ENCODE peak calls at places on chromosomes 7 and 10, in seven cellular contexts. K is right lobe of liver, F is GM12892, Z is Peyer's patch, L is thyroid gland, U is adrenal gland, O is stomach. M is an unnamed sample.

GRCh38 chr10:71399946-71400345 is 3.2 kb downstream of the CDH23 start:
- DNase-seq in K (no peak), O (no peak), F (no peak), L (no peak), U (no peak), Z (no peak), M (no peak)

GRCh38 chr10:124742418-124743187 is 1.6 kb downstream of the FAM53B start:
- DNase-seq in O (no peak), F (no peak), U (peak), K (no peak), L (no peak), Z (peak), M (no peak)

GRCh38 chr7:152521420-152522337 is 85.9 kb upstream of the KMT2C start:
- DNase-seq in Z (no peak), F (no peak), L (no peak), K (no peak), O (peak), U (peak), M (no peak)

GRCh38 chr7:156780724-156781455 is 112.1 kb downstream of the LMBR1 start:
- DNase-seq in Z (no peak), K (no peak), F (peak), U (no peak), O (no peak), L (no peak), M (no peak)

GRCh38 chr10:49598164-49598856 is 11.8 kb upstream of the SLC18A3 start:
- DNase-seq in Z (no peak), K (no peak), F (no peak), L (no peak), O (no peak), U (no peak), M (no peak)

GRCh38 chr10:14486777-14487510 is 156.2 kb upstream of the FRMD4A start:
- DNase-seq in F (no peak), Z (no peak), U (no peak), K (no peak), O (no peak), L (no peak), M (no peak)

GRCh38 chr10:22437620-22438588 is 92.6 kb downstream of the SPAG6 start:
- DNase-seq in O (peak), U (no peak), F (peak), Z (no peak), K (no peak), L (no peak), M (peak)

GRCh38 chr10:73910764-73911552 is at the start of gene PLAU:
- DNase-seq in O (peak), Z (peak), U (peak), F (peak), L (peak), K (peak), M (no peak)

GRCh38 chr10:88117227-88117626 is 253.8 kb downstream of the PTEN start:
- DNase-seq in K (no peak), Z (no peak), U (no peak), O (no peak), F (no peak), L (no peak), M (no peak)

GRCh38 chr7:5701085-5701914 is 80.2 kb downstream of the RNF216 start:
- DNase-seq in L (no peak), K (no peak), O (no peak), U (no peak), F (no peak), Z (no peak), M (no peak)

GRCh38 chr7:25613912-25614311 is 385.6 kb upstream of the NPVF start:
- DNase-seq in K (no peak), L (no peak), O (no peak), F (no peak), Z (no peak), U (no peak), M (no peak)

GRCh38 chr10:128896183-128896805 is 570.7 kb upstream of the MGMT start:
- DNase-seq in L (no peak), K (no peak), F (no peak), U (no peak), Z (no peak), O (no peak), M (no peak)

GRCh38 chr7:114979803-114980507 is 58.1 kb downstream of the MDFIC start:
- DNase-seq in Z (no peak), L (no peak), O (no peak), K (no peak), U (no peak), F (no peak), M (no peak)

GRCh38 chr7:40148671-40149070 is 13.9 kb downstream of the SUGCT start:
- DNase-seq in U (no peak), K (no peak), F (no peak), L (no peak), Z (no peak), O (no peak), M (no peak)

GRCh38 chr10:106560925-106561640 is 603.4 kb downstream of the SORCS1 start:
- DNase-seq in O (no peak), U (no peak), Z (no peak), K (no peak), F (no peak), L (no peak), M (no peak)

GRCh38 chr7:6392712-6393666 is 54.8 kb downstream of the DAGLB start:
- DNase-seq in L (peak), K (no peak), U (peak), F (no peak), O (peak), Z (peak), M (peak)

GRCh38 chr7:100163871-100164270 is 4.5 kb downstream of the GAL3ST4 start:
- DNase-seq in O (no peak), Z (no peak), F (no peak), U (no peak), L (no peak), K (no peak), M (no peak)

GRCh38 chr7:125573131-125573530 is 643.5 kb upstream of the POT1 start:
- DNase-seq in O (no peak), L (no peak), Z (no peak), U (no peak), K (no peak), F (no peak), M (no peak)

GRCh38 chr10:6163364-6164270 is 39.1 kb upstream of the PFKFB3 start:
- DNase-seq in U (peak), F (peak), L (peak), Z (peak), K (peak), O (peak), M (peak)

GRCh38 chr10:32132357-32132756 is 76.1 kb upstream of the KIF5B start:
- DNase-seq in F (no peak), K (no peak), O (no peak), U (no peak), L (no peak), Z (peak), M (no peak)

GRCh38 chr10:123837771-123838170 is 53.8 kb downstream of the CPXM2 start:
- DNase-seq in K (no peak), O (no peak), Z (no peak), F (no peak), U (no peak), L (no peak), M (no peak)

GRCh38 chr7:36945612-36946400 is 221.5 kb upstream of the AOAH start:
- DNase-seq in U (no peak), L (peak), O (peak), F (no peak), K (peak), Z (peak), M (no peak)

GRCh38 chr10:59073456-59074053 is 102.9 kb upstream of the PHYHIPL start:
- DNase-seq in F (no peak), U (no peak), K (no peak), O (no peak), Z (no peak), L (no peak), M (no peak)

GRCh38 chr10:44723082-44723481 is 188.1 kb upstream of the TMEM72 start:
- DNase-seq in F (no peak), L (no peak), K (no peak), Z (no peak), O (no peak), U (no peak), M (no peak)

DNA sequence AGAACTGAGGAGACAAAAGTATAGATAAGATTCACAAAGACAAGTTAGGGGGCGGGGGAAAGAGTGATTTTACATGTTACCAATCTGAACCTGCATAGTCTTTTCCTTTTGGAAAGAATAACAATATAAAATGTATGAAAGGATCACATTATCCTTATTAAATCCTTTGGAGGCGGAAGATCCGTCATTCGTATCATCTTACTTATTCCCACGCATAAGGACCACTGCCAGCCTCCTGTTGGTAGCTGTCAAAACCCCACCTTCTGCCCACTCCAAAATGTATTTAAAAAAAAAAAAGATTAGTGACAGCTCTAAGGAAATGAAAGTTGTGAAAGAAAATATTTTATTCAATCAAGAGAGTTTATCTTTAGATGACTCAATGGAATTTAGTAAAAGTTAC is 821.0 kb upstream of the CELF2 start:
- DNase-seq in L (no peak), U (no peak), O (no peak), Z (no peak), K (no peak), F (no peak), M (no peak)
- TF ChIP-seq POLR2A in L (no peak), U (no peak), O (no peak), Z (no peak), K (no peak), F (no peak), M (no peak)

GRCh38 chr7:77696057-77696642 is at the start of gene RSBN1L:
- DNase-seq in K (peak), L (peak), U (peak), O (peak), F (peak), Z (peak), M (peak)

GRCh38 chr7:77699056-77699455 is 2.8 kb downstream of the RSBN1L start:
- DNase-seq in L (no peak), F (peak), U (no peak), K (no peak), Z (no peak), O (no peak), M (no peak)

GRCh38 chr7:77698042-77698625 is 1.9 kb downstream of the RSBN1L start:
- DNase-seq in F (no peak), L (no peak), K (no peak), U (no peak), Z (no peak), O (no peak), M (no peak)

GRCh38 chr7:77697535-77697831 is 1.2 kb downstream of the RSBN1L start:
- DNase-seq in F (no peak), O (no peak), K (peak), L (no peak), U (no peak), Z (no peak), M (no peak)

GRCh38 chr7:77696643-77697534 is 630 bp downstream of the RSBN1L start:
- DNase-seq in O (peak), L (peak), Z (peak), K (peak), U (peak), F (no peak), M (no peak)
- TF ChIP-seq POLR2A in O (no peak), L (no peak), Z (no peak), K (peak), U (peak), F (no peak), M (peak)

DNA sequence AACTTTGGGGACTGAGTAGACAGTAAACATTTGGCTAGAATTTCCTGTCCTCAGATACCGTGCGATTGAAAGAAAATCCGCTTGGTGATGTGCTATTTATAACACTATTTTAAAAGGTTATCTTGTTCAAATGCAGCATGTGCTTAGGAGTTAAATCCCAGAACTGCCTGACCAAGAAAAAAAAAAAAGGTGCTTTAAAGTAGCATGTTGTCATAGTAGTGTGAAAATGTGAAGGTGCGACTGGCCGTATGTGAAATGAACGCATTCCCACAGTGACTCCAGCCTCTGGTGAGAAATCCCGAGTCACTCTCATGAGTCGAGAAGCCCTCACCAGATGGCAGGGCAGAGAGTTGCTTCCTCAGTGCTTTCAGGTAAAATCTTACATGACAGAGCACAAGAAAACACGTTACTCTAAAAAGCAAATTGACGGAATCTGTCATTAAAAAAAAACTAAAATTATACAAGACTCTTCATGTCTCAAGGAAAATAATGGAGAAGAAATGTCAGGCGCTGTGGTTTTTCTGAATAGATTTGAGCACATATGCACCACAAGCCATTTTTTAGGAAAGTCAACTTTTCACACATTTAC is 18.4 kb upstream of the KLF6 start:
- DNase-seq in U (no peak), F (no peak), Z (no peak), K (no peak), L (no peak), O (no peak), M (no peak)
- TF ChIP-seq POLR2A in U (no peak), F (no peak), Z (no peak), K (no peak), L (no peak), O (no peak), M (no peak)

GRCh38 chr10:62816179-62817119 is at the start of gene EGR2:
- DNase-seq in K (peak), F (peak), L (peak), O (peak), Z (peak), U (peak), M (peak)
- TF ChIP-seq POLR2A in K (peak), F (peak), L (no peak), O (no peak), Z (no peak), U (peak), M (no peak)

GRCh38 chr7:44112231-44112996 is 8.3 kb downstream of the AEBP1 start:
- DNase-seq in F (no peak), L (no peak), O (no peak), U (peak), Z (no peak), K (no peak), M (no peak)

GRCh38 chr7:44114586-44115310 is 8.6 kb downstream of the POLD2 start:
- DNase-seq in U (peak), L (no peak), Z (no peak), F (no peak), O (no peak), K (peak), M (no peak)

GRCh38 chr7:44111759-44112158 is 7.6 kb downstream of the AEBP1 start:
- DNase-seq in F (no peak), K (no peak), U (no peak), L (no peak), O (no peak), Z (no peak), M (no peak)

GRCh38 chr7:44112997-44113763 is 9.0 kb downstream of the AEBP1 start:
- DNase-seq in U (peak), Z (no peak), O (no peak), F (no peak), L (no peak), K (no peak), M (no peak)

DNA sequence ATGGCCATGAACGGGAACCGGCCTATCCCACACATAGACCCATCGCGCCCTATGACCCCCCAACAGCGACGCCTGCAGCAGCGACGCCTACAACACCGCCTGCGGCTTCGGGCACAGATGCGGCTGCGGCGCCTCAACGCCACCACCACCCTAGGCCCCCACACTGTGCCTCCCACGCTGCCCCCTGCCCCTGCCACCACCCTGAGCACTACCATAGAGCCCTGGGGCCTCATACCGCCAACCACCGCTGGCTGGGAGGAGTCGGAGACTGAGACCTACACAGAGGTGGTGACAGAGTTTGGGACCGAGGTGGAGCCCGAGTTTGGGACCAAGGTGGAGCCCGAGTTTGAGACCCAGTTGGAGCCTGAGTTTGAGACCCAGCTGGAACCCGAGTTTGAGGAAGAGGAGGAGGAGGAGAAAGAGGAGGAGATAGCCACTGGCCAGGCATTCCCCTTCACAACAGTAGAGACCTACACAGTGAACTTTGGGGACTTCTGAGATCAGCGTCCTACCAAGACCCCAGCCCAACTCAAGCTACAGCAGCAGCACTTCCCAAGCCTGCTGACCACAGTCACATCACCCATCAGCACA is 9.5 kb downstream of the POLD2 start:
- DNase-seq in U (peak), L (no peak), O (no peak), F (no peak), K (no peak), Z (no peak), M (no peak)
- TF ChIP-seq POLR2A in U (no peak), L (no peak), O (no peak), F (no peak), K (no peak), Z (no peak), M (no peak)

GRCh38 chr10:98361131-98361633 is 53.8 kb downstream of the PYROXD2 start:
- DNase-seq in Z (no peak), O (peak), F (peak), L (peak), U (peak), K (no peak), M (peak)
- TF ChIP-seq POLR2A in Z (no peak), O (no peak), F (no peak), L (no peak), U (peak), K (no peak), M (peak)